ENCODE peak calls at places on chromosomes 7 and 10, in ten cellular contexts. One of them, this sample, is unnamed.

GRCh38 chr10:103982639-103983038 is 15.7 kb downstream of the SLK start:
- DNase-seq in astrocyte: no peak
- DNase-seq in GM23248: peak; percentile 9
- DNase-seq in SK-N-SH: peak; percentile 32
- DNase-seq in fibroblast of lung: peak; percentile 25
- DNase-seq in mammary epithelial cell: no peak
- DNase-seq in MM.1S: peak; percentile 53
- DNase-seq in PC-9: no peak
- DNase-seq in HCT116: peak; percentile 34
- DNase-seq in Karpas-422: no peak
- DNase-seq in this sample: no peak

GRCh38 chr10:109968954-109969644 is 38.7 kb upstream of the ADD3 start:
- DNase-seq in GM23248: no peak
- DNase-seq in MM.1S: no peak
- DNase-seq in Karpas-422: no peak
- DNase-seq in SK-N-SH: no peak
- DNase-seq in HCT116: no peak
- DNase-seq in PC-9: no peak
- DNase-seq in astrocyte: no peak
- DNase-seq in fibroblast of lung: no peak
- DNase-seq in mammary epithelial cell: no peak
- DNase-seq in this sample: no peak

GRCh38 chr7:120274482-120274881 is 1.5 kb downstream of the KCND2 start:
- DNase-seq in astrocyte: no peak
- DNase-seq in HCT116: no peak
- DNase-seq in SK-N-SH: peak; percentile 14
- DNase-seq in fibroblast of lung: no peak
- DNase-seq in MM.1S: no peak
- DNase-seq in GM23248: no peak
- DNase-seq in Karpas-422: no peak
- DNase-seq in mammary epithelial cell: no peak
- DNase-seq in PC-9: no peak
- DNase-seq in this sample: peak; percentile 57

GRCh38 chr7:22549667-22550513 is 49.9 kb upstream of the STEAP1B start:
- DNase-seq in SK-N-SH: peak; percentile 73
- DNase-seq in Karpas-422: no peak
- DNase-seq in GM23248: peak; percentile 59
- DNase-seq in astrocyte: no peak
- DNase-seq in HCT116: peak; percentile 39
- DNase-seq in mammary epithelial cell: peak; percentile 26
- DNase-seq in PC-9: no peak
- DNase-seq in fibroblast of lung: no peak
- DNase-seq in MM.1S: peak; percentile 61
- DNase-seq in this sample: peak; percentile 77

GRCh38 chr10:130337696-130338587 is 201.8 kb downstream of the GLRX3 start:
- DNase-seq in fibroblast of lung: no peak
- DNase-seq in astrocyte: no peak
- DNase-seq in HCT116: no peak
- DNase-seq in GM23248: no peak
- DNase-seq in PC-9: no peak
- DNase-seq in Karpas-422: peak; percentile 34
- DNase-seq in mammary epithelial cell: no peak
- DNase-seq in SK-N-SH: no peak
- DNase-seq in MM.1S: no peak
- DNase-seq in this sample: no peak

GRCh38 chr10:30155401-30155800 is 96.0 kb upstream of the JCAD start:
- DNase-seq in Karpas-422: no peak
- DNase-seq in HCT116: no peak
- DNase-seq in fibroblast of lung: no peak
- DNase-seq in astrocyte: peak; percentile 27
- DNase-seq in GM23248: peak; percentile 41
- DNase-seq in mammary epithelial cell: no peak
- DNase-seq in SK-N-SH: no peak
- DNase-seq in PC-9: no peak
- DNase-seq in MM.1S: peak; percentile 51
- DNase-seq in this sample: no peak

GRCh38 chr7:12647364-12648219 is 39.8 kb upstream of the ARL4A start:
- DNase-seq in fibroblast of lung: peak; percentile 65
- DNase-seq in GM23248: peak; percentile 87
- DNase-seq in PC-9: peak; percentile 92
- DNase-seq in astrocyte: peak; percentile 76
- DNase-seq in SK-N-SH: no peak
- DNase-seq in mammary epithelial cell: peak; percentile 56
- DNase-seq in Karpas-422: no peak
- DNase-seq in HCT116: peak; percentile 80
- DNase-seq in MM.1S: no peak
- DNase-seq in this sample: no peak

GRCh38 chr7:41977165-41977651 is 259.8 kb downstream of the GLI3 start:
- DNase-seq in fibroblast of lung: peak; percentile 83
- DNase-seq in PC-9: no peak
- DNase-seq in MM.1S: peak; percentile 31
- DNase-seq in astrocyte: peak; percentile 49
- DNase-seq in HCT116: peak; percentile 12
- DNase-seq in mammary epithelial cell: peak; percentile 41
- DNase-seq in Karpas-422: peak; percentile 59
- DNase-seq in GM23248: peak; percentile 73
- DNase-seq in SK-N-SH: peak; percentile 43
- DNase-seq in this sample: peak; percentile 68

GRCh38 chr7:128117691-128118090 is 86.5 kb upstream of the LRRC4 start:
- DNase-seq in GM23248: no peak
- DNase-seq in astrocyte: no peak
- DNase-seq in fibroblast of lung: no peak
- DNase-seq in MM.1S: no peak
- DNase-seq in Karpas-422: peak; percentile 70
- DNase-seq in SK-N-SH: peak; percentile 51
- DNase-seq in HCT116: no peak
- DNase-seq in mammary epithelial cell: no peak
- DNase-seq in PC-9: no peak
- DNase-seq in this sample: no peak

GRCh38 chr7:37346761-37347160 is 101.9 kb downstream of the ELMO1 start:
- DNase-seq in PC-9: no peak
- DNase-seq in HCT116: no peak
- DNase-seq in MM.1S: no peak
- DNase-seq in astrocyte: no peak
- DNase-seq in SK-N-SH: no peak
- DNase-seq in Karpas-422: no peak
- DNase-seq in GM23248: no peak
- DNase-seq in fibroblast of lung: no peak
- DNase-seq in mammary epithelial cell: no peak
- DNase-seq in this sample: no peak

GRCh38 chr10:12081470-12081869 is 12.7 kb downstream of the DHTKD1 start:
- DNase-seq in astrocyte: no peak
- DNase-seq in mammary epithelial cell: no peak
- DNase-seq in PC-9: no peak
- DNase-seq in Karpas-422: no peak
- DNase-seq in GM23248: no peak
- DNase-seq in MM.1S: no peak
- DNase-seq in fibroblast of lung: no peak
- DNase-seq in SK-N-SH: no peak
- DNase-seq in HCT116: no peak
- DNase-seq in this sample: no peak

GRCh38 chr7:128446306-128446705 is 9.4 kb upstream of the HILPDA start:
- DNase-seq in MM.1S: no peak
- DNase-seq in PC-9: no peak
- DNase-seq in HCT116: no peak
- DNase-seq in GM23248: no peak
- DNase-seq in fibroblast of lung: no peak
- DNase-seq in SK-N-SH: peak; percentile 79
- DNase-seq in mammary epithelial cell: no peak
- DNase-seq in astrocyte: no peak
- DNase-seq in Karpas-422: no peak
- DNase-seq in this sample: no peak

GRCh38 chr7:455110-455928 is 64.3 kb downstream of the PDGFA start:
- DNase-seq in GM23248: no peak
- DNase-seq in fibroblast of lung: no peak
- DNase-seq in astrocyte: no peak
- DNase-seq in mammary epithelial cell: peak; percentile 27
- DNase-seq in HCT116: no peak
- DNase-seq in PC-9: no peak
- DNase-seq in MM.1S: no peak
- DNase-seq in SK-N-SH: peak; percentile 99
- DNase-seq in Karpas-422: no peak
- DNase-seq in this sample: peak; percentile 96

GRCh38 chr10:97456686-97457065 is 10.7 kb downstream of the ZDHHC16 start:
- DNase-seq in astrocyte: no peak
- DNase-seq in Karpas-422: no peak
- DNase-seq in mammary epithelial cell: no peak
- DNase-seq in fibroblast of lung: no peak
- DNase-seq in MM.1S: no peak
- DNase-seq in SK-N-SH: no peak
- DNase-seq in PC-9: no peak
- DNase-seq in HCT116: no peak
- DNase-seq in GM23248: no peak
- DNase-seq in this sample: no peak

GRCh38 chr7:106893591-106893990 is 28.5 kb downstream of the PIK3CG start:
- DNase-seq in HCT116: no peak
- DNase-seq in mammary epithelial cell: peak; percentile 43
- DNase-seq in SK-N-SH: no peak
- DNase-seq in fibroblast of lung: no peak
- DNase-seq in Karpas-422: no peak
- DNase-seq in PC-9: peak; percentile 79
- DNase-seq in astrocyte: no peak
- DNase-seq in MM.1S: peak; percentile 5
- DNase-seq in GM23248: no peak
- DNase-seq in this sample: no peak

GRCh38 chr7:46576950-46577349 is 655.9 kb upstream of the IGFBP3 start:
- DNase-seq in mammary epithelial cell: no peak
- DNase-seq in Karpas-422: no peak
- DNase-seq in GM23248: peak; percentile 58
- DNase-seq in PC-9: peak; percentile 38
- DNase-seq in MM.1S: no peak
- DNase-seq in SK-N-SH: no peak
- DNase-seq in HCT116: no peak
- DNase-seq in astrocyte: peak; percentile 76
- DNase-seq in fibroblast of lung: no peak
- DNase-seq in this sample: no peak

GRCh38 chr10:95467162-95467599 is 94.0 kb downstream of the SORBS1 start:
- DNase-seq in mammary epithelial cell: peak; percentile 55
- DNase-seq in Karpas-422: no peak
- DNase-seq in fibroblast of lung: no peak
- DNase-seq in astrocyte: no peak
- DNase-seq in MM.1S: no peak
- DNase-seq in PC-9: no peak
- DNase-seq in HCT116: peak; percentile 37
- DNase-seq in SK-N-SH: peak; percentile 37
- DNase-seq in GM23248: peak; percentile 60
- DNase-seq in this sample: no peak

GRCh38 chr7:20107582-20107981 is 109.6 kb downstream of the MACC1 start:
- DNase-seq in mammary epithelial cell: no peak
- DNase-seq in fibroblast of lung: no peak
- DNase-seq in MM.1S: no peak
- DNase-seq in astrocyte: no peak
- DNase-seq in SK-N-SH: no peak
- DNase-seq in Karpas-422: no peak
- DNase-seq in PC-9: peak; percentile 46
- DNase-seq in GM23248: peak; percentile 76
- DNase-seq in HCT116: no peak
- DNase-seq in this sample: no peak

GRCh38 chr10:36114913-36115312 is 472.8 kb upstream of the FZD8 start:
- DNase-seq in GM23248: peak; percentile 24
- DNase-seq in HCT116: no peak
- DNase-seq in astrocyte: peak; percentile 81
- DNase-seq in MM.1S: no peak
- DNase-seq in PC-9: no peak
- DNase-seq in SK-N-SH: no peak
- DNase-seq in mammary epithelial cell: no peak
- DNase-seq in Karpas-422: no peak
- DNase-seq in fibroblast of lung: peak; percentile 4
- DNase-seq in this sample: peak; percentile 76

GRCh38 chr7:130922206-130923112 is 188.5 kb upstream of the KLF14 start:
- DNase-seq in Karpas-422: no peak
- DNase-seq in mammary epithelial cell: no peak
- DNase-seq in MM.1S: no peak
- DNase-seq in SK-N-SH: no peak
- DNase-seq in PC-9: no peak
- DNase-seq in fibroblast of lung: no peak
- DNase-seq in HCT116: no peak
- DNase-seq in GM23248: peak; percentile 33
- DNase-seq in astrocyte: no peak
- DNase-seq in this sample: no peak
- H3K4me1 ChIP-seq in Karpas-422: peaks cover 26% of the 10 kb centered on the region
- H3K4me1 ChIP-seq in mammary epithelial cell: peaks cover 45% of the 10 kb centered on the region
- H3K4me1 ChIP-seq in MM.1S: no peaks in the 10 kb centered on the region
- H3K4me1 ChIP-seq in SK-N-SH: peaks cover 4% of the 10 kb centered on the region
- H3K4me1 ChIP-seq in PC-9: peaks cover 52% of the 10 kb centered on the region
- H3K4me1 ChIP-seq in fibroblast of lung: peaks cover 56% of the 10 kb centered on the region
- H3K4me1 ChIP-seq in HCT116: peaks cover 100% of the 10 kb centered on the region
- H3K4me1 ChIP-seq in GM23248: peaks cover 70% of the 10 kb centered on the region
- H3K4me1 ChIP-seq in astrocyte: peaks cover 62% of the 10 kb centered on the region
- H3K4me1 ChIP-seq in this sample: peaks cover 89% of the 10 kb centered on the region

GRCh38 chr10:91220194-91220953 is at the start of gene PCGF5:
- DNase-seq in mammary epithelial cell: peak; percentile 86
- DNase-seq in Karpas-422: peak; percentile 87
- DNase-seq in MM.1S: peak; percentile 95
- DNase-seq in PC-9: peak; percentile 55
- DNase-seq in HCT116: peak; percentile 53
- DNase-seq in fibroblast of lung: peak; percentile 88
- DNase-seq in SK-N-SH: peak; percentile 96
- DNase-seq in GM23248: peak; percentile 95
- DNase-seq in astrocyte: peak; percentile 68
- DNase-seq in this sample: peak; percentile 99
- H3K79me2 ChIP-seq in mammary epithelial cell: peaks cover 13% of the 10 kb centered on the region
- H3K79me2 ChIP-seq in Karpas-422: no peaks in the 10 kb centered on the region
- H3K79me2 ChIP-seq in MM.1S: peaks cover 64% of the 10 kb centered on the region
- H3K79me2 ChIP-seq in PC-9: peaks cover 11% of the 10 kb centered on the region
- H3K79me2 ChIP-seq in HCT116: peaks cover 11% of the 10 kb centered on the region
- H3K79me2 ChIP-seq in fibroblast of lung: peaks cover 7% of the 10 kb centered on the region
- H3K79me2 ChIP-seq in SK-N-SH: peaks cover 48% of the 10 kb centered on the region
- H3K79me2 ChIP-seq in GM23248: peaks cover 58% of the 10 kb centered on the region
- H3K79me2 ChIP-seq in astrocyte: peaks cover 8% of the 10 kb centered on the region
- H3K79me2 ChIP-seq in this sample: peaks cover 61% of the 10 kb centered on the region

GRCh38 chr7:35819310-35819709 is 18.5 kb downstream of the SEPTIN7 start:
- DNase-seq in fibroblast of lung: no peak
- DNase-seq in HCT116: no peak
- DNase-seq in SK-N-SH: no peak
- DNase-seq in MM.1S: no peak
- DNase-seq in PC-9: no peak
- DNase-seq in Karpas-422: no peak
- DNase-seq in astrocyte: no peak
- DNase-seq in mammary epithelial cell: no peak
- DNase-seq in GM23248: no peak
- DNase-seq in this sample: no peak
- H4K20me1 ChIP-seq in fibroblast of lung: peaks cover 7% of the 10 kb centered on the region
- H4K20me1 ChIP-seq in HCT116: peaks cover 14% of the 10 kb centered on the region
- H4K20me1 ChIP-seq in SK-N-SH: peaks cover 97% of the 10 kb centered on the region
- H4K20me1 ChIP-seq in MM.1S: peaks cover 76% of the 10 kb centered on the region
- H4K20me1 ChIP-seq in PC-9: peaks cover 7% of the 10 kb centered on the region
- H4K20me1 ChIP-seq in Karpas-422: peaks cover 16% of the 10 kb centered on the region
- H4K20me1 ChIP-seq in astrocyte: peaks cover 95% of the 10 kb centered on the region
- H4K20me1 ChIP-seq in mammary epithelial cell: peaks cover 2% of the 10 kb centered on the region
- H4K20me1 ChIP-seq in GM23248: peaks cover 48% of the 10 kb centered on the region
- H4K20me1 ChIP-seq in this sample: peaks cover 65% of the 10 kb centered on the region

DNA sequence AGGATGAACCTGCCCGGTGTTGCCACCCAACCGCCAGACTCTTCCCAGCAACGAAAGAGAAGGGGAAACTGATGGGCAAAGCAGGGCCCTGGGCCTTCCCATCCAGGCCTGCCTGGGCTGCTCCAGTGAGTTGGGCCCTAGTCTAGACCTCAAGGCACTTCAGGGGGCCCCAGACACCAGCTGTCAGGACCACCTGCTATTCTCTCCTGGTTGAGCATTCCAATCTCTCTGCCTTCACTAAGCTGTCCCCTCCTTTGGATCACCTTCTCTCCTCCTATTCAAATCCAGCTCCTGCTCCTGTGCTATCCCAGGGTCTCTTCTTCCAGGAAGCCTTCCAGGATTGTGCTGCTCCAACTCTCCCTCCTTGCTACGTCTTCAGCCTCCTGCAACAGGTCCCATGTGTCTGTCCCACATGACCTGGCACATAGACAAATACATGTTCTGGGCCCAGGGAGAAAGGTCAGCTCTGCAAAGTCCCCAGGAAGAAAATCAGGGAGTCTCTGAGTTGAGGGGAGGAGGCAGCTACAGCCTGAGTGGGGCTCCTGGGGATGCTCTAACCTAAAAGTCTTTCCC is 3.1 kb downstream of the STX1A start:
- DNase-seq in fibroblast of lung: no peak
- DNase-seq in PC-9: no peak
- DNase-seq in mammary epithelial cell: no peak
- DNase-seq in GM23248: no peak
- DNase-seq in HCT116: no peak
- DNase-seq in astrocyte: no peak
- DNase-seq in SK-N-SH: no peak
- DNase-seq in MM.1S: no peak
- DNase-seq in Karpas-422: no peak
- DNase-seq in this sample: peak; percentile 59
- H3K4me1 ChIP-seq in fibroblast of lung: peaks cover 27% of the 10 kb centered on the region
- H3K4me1 ChIP-seq in PC-9: peaks cover 46% of the 10 kb centered on the region
- H3K4me1 ChIP-seq in mammary epithelial cell: peaks cover 39% of the 10 kb centered on the region
- H3K4me1 ChIP-seq in GM23248: peaks cover 28% of the 10 kb centered on the region
- H3K4me1 ChIP-seq in HCT116: peaks cover 65% of the 10 kb centered on the region
- H3K4me1 ChIP-seq in astrocyte: peaks cover 44% of the 10 kb centered on the region
- H3K4me1 ChIP-seq in SK-N-SH: peaks cover 18% of the 10 kb centered on the region
- H3K4me1 ChIP-seq in MM.1S: no peaks in the 10 kb centered on the region
- H3K4me1 ChIP-seq in Karpas-422: peaks cover 39% of the 10 kb centered on the region
- H3K4me1 ChIP-seq in this sample: peaks cover 33% of the 10 kb centered on the region

This sample was measured in osteoblast.